ENCODE peak calls at places on chromosomes 3 and 15, in five cellular contexts. One of them, this sample, is unnamed.

GRCh38 chr15:52112203-52112750 is 298 bp downstream of the BCL2L10 start:
- DNase-seq in bronchial epithelial cell: no peak
- DNase-seq in dorsolateral prefrontal cortex: no peak
- DNase-seq in H9: peak
- DNase-seq in WTC11: peak
- DNase-seq in this sample: no peak

GRCh38 chr3:57944313-57944580 is 64.0 kb upstream of the FLNB start:
- DNase-seq in dorsolateral prefrontal cortex: no peak
- DNase-seq in H9: no peak
- DNase-seq in bronchial epithelial cell: no peak
- DNase-seq in WTC11: no peak
- DNase-seq in this sample: no peak

GRCh38 chr3:144221771-144222170 is 250.1 kb downstream of the DIPK2A start:
- DNase-seq in WTC11: peak
- DNase-seq in bronchial epithelial cell: no peak
- DNase-seq in dorsolateral prefrontal cortex: no peak
- DNase-seq in H9: peak
- DNase-seq in this sample: no peak

GRCh38 chr15:95041297-95041696 is 809.9 kb downstream of the MCTP2 start:
- DNase-seq in H9: no peak
- DNase-seq in dorsolateral prefrontal cortex: no peak
- DNase-seq in bronchial epithelial cell: no peak
- DNase-seq in WTC11: no peak
- DNase-seq in this sample: no peak

GRCh38 chr3:29463306-29463705 is 182.4 kb downstream of the RBMS3 start:
- DNase-seq in WTC11: no peak
- DNase-seq in bronchial epithelial cell: peak
- DNase-seq in dorsolateral prefrontal cortex: no peak
- DNase-seq in H9: no peak
- DNase-seq in this sample: no peak

GRCh38 chr15:40873625-40874561 is at the start of gene RHOV:
- DNase-seq in H9: peak
- DNase-seq in WTC11: peak
- DNase-seq in bronchial epithelial cell: peak
- DNase-seq in dorsolateral prefrontal cortex: peak
- DNase-seq in this sample: peak

GRCh38 chr3:132261501-132261900 is 55.7 kb upstream of the ACP3 start:
- DNase-seq in dorsolateral prefrontal cortex: no peak
- DNase-seq in WTC11: no peak
- DNase-seq in bronchial epithelial cell: no peak
- DNase-seq in H9: no peak
- DNase-seq in this sample: no peak

GRCh38 chr3:101154386-101154785 is 161.2 kb upstream of the ABI3BP start:
- DNase-seq in bronchial epithelial cell: no peak
- DNase-seq in H9: no peak
- DNase-seq in WTC11: no peak
- DNase-seq in dorsolateral prefrontal cortex: no peak
- DNase-seq in this sample: no peak

GRCh38 chr3:74267583-74268184 is 346.8 kb downstream of the CNTN3 start:
- DNase-seq in WTC11: peak
- DNase-seq in H9: peak
- DNase-seq in dorsolateral prefrontal cortex: no peak
- DNase-seq in bronchial epithelial cell: peak
- DNase-seq in this sample: no peak

GRCh38 chr15:85049805-85050204 is 68.1 kb downstream of the PDE8A start:
- DNase-seq in H9: no peak
- DNase-seq in bronchial epithelial cell: no peak
- DNase-seq in dorsolateral prefrontal cortex: no peak
- DNase-seq in WTC11: no peak
- DNase-seq in this sample: no peak

GRCh38 chr3:193974147-193974546 is 161.8 kb upstream of the HES1 start:
- DNase-seq in dorsolateral prefrontal cortex: no peak
- DNase-seq in bronchial epithelial cell: no peak
- DNase-seq in H9: no peak
- DNase-seq in WTC11: no peak
- DNase-seq in this sample: no peak

GRCh38 chr15:84949845-84950569 is 31.6 kb upstream of the PDE8A start:
- DNase-seq in H9: no peak
- DNase-seq in dorsolateral prefrontal cortex: no peak
- DNase-seq in WTC11: no peak
- DNase-seq in bronchial epithelial cell: no peak
- DNase-seq in this sample: no peak

GRCh38 chr3:154758109-154758868 is 321.8 kb upstream of the MME start:
- DNase-seq in H9: no peak
- DNase-seq in bronchial epithelial cell: peak
- DNase-seq in dorsolateral prefrontal cortex: no peak
- DNase-seq in WTC11: no peak
- DNase-seq in this sample: no peak
- TF ChIP-seq CTCF in H9: peak
- TF ChIP-seq CTCF in bronchial epithelial cell: peak
- TF ChIP-seq CTCF in dorsolateral prefrontal cortex: peak
- TF ChIP-seq CTCF in WTC11: no peak
- TF ChIP-seq CTCF in this sample: no peak

GRCh38 chr15:63462053-63462452 is 42.3 kb upstream of the USP3 start:
- DNase-seq in H9: no peak
- DNase-seq in bronchial epithelial cell: no peak
- DNase-seq in dorsolateral prefrontal cortex: no peak
- DNase-seq in WTC11: no peak
- DNase-seq in this sample: no peak

GRCh38 chr15:63463030-63463429 is 41.4 kb upstream of the USP3 start:
- DNase-seq in H9: no peak
- DNase-seq in bronchial epithelial cell: no peak
- DNase-seq in dorsolateral prefrontal cortex: no peak
- DNase-seq in WTC11: no peak
- DNase-seq in this sample: no peak

GRCh38 chr15:63458794-63459395 is 45.5 kb upstream of the USP3 start:
- DNase-seq in H9: no peak
- DNase-seq in WTC11: no peak
- DNase-seq in dorsolateral prefrontal cortex: no peak
- DNase-seq in bronchial epithelial cell: no peak
- DNase-seq in this sample: no peak

GRCh38 chr15:63460210-63461135 is 43.9 kb upstream of the USP3 start:
- DNase-seq in H9: no peak
- DNase-seq in dorsolateral prefrontal cortex: no peak
- DNase-seq in bronchial epithelial cell: no peak
- DNase-seq in WTC11: no peak
- DNase-seq in this sample: no peak

GRCh38 chr15:63461230-63461629 is 43.2 kb upstream of the USP3 start:
- DNase-seq in dorsolateral prefrontal cortex: no peak
- DNase-seq in WTC11: peak
- DNase-seq in bronchial epithelial cell: no peak
- DNase-seq in H9: peak
- DNase-seq in this sample: no peak
- TF ChIP-seq CTCF in dorsolateral prefrontal cortex: peak
- TF ChIP-seq CTCF in WTC11: no peak
- TF ChIP-seq CTCF in bronchial epithelial cell: no peak
- TF ChIP-seq CTCF in H9: peak
- TF ChIP-seq CTCF in this sample: no peak

GRCh38 chr15:65981837-65982696 is 112.8 kb downstream of the RAB11A start:
- DNase-seq in WTC11: peak
- DNase-seq in bronchial epithelial cell: peak
- DNase-seq in dorsolateral prefrontal cortex: peak
- DNase-seq in H9: peak
- DNase-seq in this sample: no peak
- TF ChIP-seq CTCF in WTC11: no peak
- TF ChIP-seq CTCF in bronchial epithelial cell: no peak
- TF ChIP-seq CTCF in dorsolateral prefrontal cortex: no peak
- TF ChIP-seq CTCF in H9: peak
- TF ChIP-seq CTCF in this sample: peak

GRCh38 chr15:57611938-57612337 is 20.2 kb downstream of the MYZAP start:
- DNase-seq in bronchial epithelial cell: peak
- DNase-seq in WTC11: peak
- DNase-seq in dorsolateral prefrontal cortex: no peak
- DNase-seq in H9: no peak
- DNase-seq in this sample: no peak
- TF ChIP-seq CTCF in bronchial epithelial cell: peak
- TF ChIP-seq CTCF in WTC11: no peak
- TF ChIP-seq CTCF in dorsolateral prefrontal cortex: peak
- TF ChIP-seq CTCF in H9: peak
- TF ChIP-seq CTCF in this sample: no peak

GRCh38 chr3:182294696-182295095 is 498.6 kb upstream of the ATP11B start:
- DNase-seq in H9: no peak
- DNase-seq in bronchial epithelial cell: no peak
- DNase-seq in WTC11: no peak
- DNase-seq in dorsolateral prefrontal cortex: no peak
- DNase-seq in this sample: no peak
- TF ChIP-seq CTCF in H9: no peak
- TF ChIP-seq CTCF in bronchial epithelial cell: no peak
- TF ChIP-seq CTCF in WTC11: no peak
- TF ChIP-seq CTCF in dorsolateral prefrontal cortex: no peak
- TF ChIP-seq CTCF in this sample: no peak

DNA sequence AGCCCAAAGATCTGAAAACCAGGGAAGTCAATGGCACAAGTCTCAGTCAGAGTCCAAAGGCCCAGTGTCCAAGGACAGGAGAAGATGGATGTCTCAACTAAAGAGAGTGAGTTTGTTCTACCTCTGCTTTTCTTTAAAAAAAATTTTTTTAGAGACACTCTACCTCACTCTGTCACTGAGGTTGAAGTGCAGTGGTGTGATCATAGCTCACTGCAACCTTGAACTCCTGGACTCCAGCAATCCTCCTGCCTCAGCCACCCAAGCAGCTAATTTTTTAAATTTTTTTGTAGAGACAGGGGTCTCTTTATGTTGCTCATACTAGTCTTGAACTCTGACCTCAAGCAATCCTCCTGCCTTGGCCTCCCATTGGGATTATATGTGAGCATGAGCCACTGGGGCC is 39.9 kb upstream of the KPNA4 start:
- DNase-seq in WTC11: no peak
- DNase-seq in dorsolateral prefrontal cortex: no peak
- DNase-seq in H9: no peak
- DNase-seq in bronchial epithelial cell: no peak
- DNase-seq in this sample: no peak
- TF ChIP-seq CTCF in WTC11: no peak
- TF ChIP-seq CTCF in dorsolateral prefrontal cortex: no peak
- TF ChIP-seq CTCF in H9: no peak
- TF ChIP-seq CTCF in bronchial epithelial cell: no peak
- TF ChIP-seq CTCF in this sample: no peak